ENCODE peak calls at places on chromosome 22, in seven cellular contexts. W is body of pancreas, K is ovary, F is tibial nerve, H is GM12878, B is transverse colon, I is A549. Z is an unnamed sample. For H3K4me1, the result is how much of the 10 kb centered on the place peaks cover.

GRCh38 chr22:39184586-39185577 is 32.4 kb upstream of the CBX7 start:
- DNase-seq in W (no peak), I (no peak), F (no peak), K (no peak), B (no peak), H (no peak), Z (no peak)

GRCh38 chr22:42343551-42344081 is 73.2 kb upstream of the TCF20 start:
- DNase-seq in I (no peak), K (peak), F (no peak), B (no peak), H (no peak), W (peak), Z (no peak)

GRCh38 chr22:23182289-23183106 is 2.2 kb downstream of the BCR start:
- DNase-seq in I (no peak), W (peak), K (no peak), H (peak), B (no peak), F (no peak), Z (no peak)

GRCh38 chr22:43404673-43405385 is 7.0 kb upstream of the MPPED1 start:
- DNase-seq in K (no peak), H (no peak), W (no peak), I (no peak), B (no peak), F (no peak), Z (no peak)

GRCh38 chr22:25876871-25877270 is 134.9 kb downstream of the MYO18B start:
- DNase-seq in W (no peak), B (no peak), I (no peak), F (no peak), H (no peak), K (no peak), Z (no peak)

GRCh38 chr22:31083377-31083768 is 2.3 kb downstream of the SMTN start:
- DNase-seq in W (peak), F (no peak), B (peak), K (peak), H (no peak), I (no peak), Z (no peak)

GRCh38 chr22:39088688-39089032 is 8.4 kb upstream of the APOBEC3H start:
- DNase-seq in W (no peak), I (no peak), K (no peak), F (no peak), H (no peak), B (no peak), Z (no peak)

GRCh38 chr22:32080904-32081303 is 37.8 kb downstream of the SLC5A1 start:
- DNase-seq in F (no peak), I (peak), B (peak), W (peak), K (no peak), H (peak), Z (no peak)

GRCh38 chr22:45867118-45867905 is 109.7 kb downstream of the WNT7B start:
- DNase-seq in F (no peak), B (no peak), H (no peak), I (no peak), K (no peak), W (peak), Z (no peak)

GRCh38 chr22:38862375-38863329 is 9.4 kb downstream of the CBX6 start:
- DNase-seq in F (no peak), K (peak), W (no peak), H (no peak), I (no peak), B (peak), Z (no peak)

GRCh38 chr22:32067613-32068012 is 24.6 kb downstream of the SLC5A1 start:
- DNase-seq in H (no peak), F (no peak), B (no peak), I (no peak), W (no peak), K (no peak), Z (no peak)

GRCh38 chr22:49650336-49651241 is 177.1 kb downstream of the BRD1 start:
- DNase-seq in F (no peak), W (no peak), B (no peak), I (no peak), K (no peak), H (no peak), Z (no peak)

GRCh38 chr22:44914026-44914721 is 95.6 kb downstream of the PHF21B start:
- DNase-seq in I (no peak), F (no peak), W (no peak), B (no peak), K (no peak), H (no peak), Z (peak)

DNA sequence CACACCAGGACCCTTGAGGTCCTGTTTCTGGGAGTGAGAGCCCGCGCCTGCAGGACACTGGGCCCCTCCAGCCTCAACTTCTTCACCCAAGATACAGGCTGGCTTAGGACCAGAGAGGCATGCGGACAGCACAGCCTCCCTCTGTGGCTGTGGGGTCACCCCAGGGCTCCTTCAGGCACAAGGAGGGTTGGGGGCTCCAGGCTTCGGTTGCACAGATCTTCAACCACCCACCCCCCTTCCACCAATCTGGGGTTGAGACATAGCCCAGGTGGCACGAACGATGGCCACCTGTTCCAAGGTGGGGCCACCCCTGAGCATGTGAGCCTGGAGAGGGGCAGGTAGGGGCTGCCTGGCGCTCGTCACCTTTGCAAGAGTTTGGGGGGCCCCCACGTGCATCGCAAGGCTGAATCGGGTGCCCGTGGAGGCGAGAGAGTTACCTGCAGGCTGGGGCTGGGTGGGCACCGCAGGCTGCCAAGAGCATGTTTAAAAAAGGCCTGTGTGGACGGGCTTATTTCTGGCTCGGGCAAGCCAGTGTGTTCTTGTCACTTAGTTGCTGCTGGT is 1.2 kb downstream of the ZDHHC8 start:
- DNase-seq in W (no peak), K (no peak), I (no peak), B (no peak), F (no peak), H (no peak), Z (no peak)
- H3K4me1 ChIP-seq in W (half or more), K (under half), I (under half), B (under half), F (under half), H (under half), Z (under half)

GRCh38 chr22:19336133-19337075 is 44.9 kb upstream of the CLTCL1 start:
- DNase-seq in K (no peak), F (no peak), W (no peak), H (no peak), B (peak), I (no peak), Z (no peak)
- H3K27ac ChIP-seq in K (no peak), F (no peak), W (no peak), H (no peak), B (peak), I (no peak), Z (no peak)

GRCh38 chr22:37521236-37521739 is 2.1 kb upstream of the CARD10 start:
- DNase-seq in H (no peak), W (no peak), F (no peak), I (no peak), B (peak), K (no peak), Z (no peak)

GRCh38 chr22:37518509-37519267 is 527 bp downstream of the CARD10 start:
- DNase-seq in B (no peak), K (no peak), I (no peak), F (no peak), H (no peak), W (peak), Z (no peak)

GRCh38 chr22:37520754-37521153 is 1.5 kb upstream of the CARD10 start:
- DNase-seq in W (no peak), K (no peak), H (no peak), I (no peak), B (no peak), F (no peak), Z (no peak)

GRCh38 chr22:37517826-37518450 is 1.3 kb downstream of the CARD10 start:
- DNase-seq in B (no peak), I (no peak), H (no peak), W (no peak), F (no peak), K (no peak), Z (no peak)

DNA sequence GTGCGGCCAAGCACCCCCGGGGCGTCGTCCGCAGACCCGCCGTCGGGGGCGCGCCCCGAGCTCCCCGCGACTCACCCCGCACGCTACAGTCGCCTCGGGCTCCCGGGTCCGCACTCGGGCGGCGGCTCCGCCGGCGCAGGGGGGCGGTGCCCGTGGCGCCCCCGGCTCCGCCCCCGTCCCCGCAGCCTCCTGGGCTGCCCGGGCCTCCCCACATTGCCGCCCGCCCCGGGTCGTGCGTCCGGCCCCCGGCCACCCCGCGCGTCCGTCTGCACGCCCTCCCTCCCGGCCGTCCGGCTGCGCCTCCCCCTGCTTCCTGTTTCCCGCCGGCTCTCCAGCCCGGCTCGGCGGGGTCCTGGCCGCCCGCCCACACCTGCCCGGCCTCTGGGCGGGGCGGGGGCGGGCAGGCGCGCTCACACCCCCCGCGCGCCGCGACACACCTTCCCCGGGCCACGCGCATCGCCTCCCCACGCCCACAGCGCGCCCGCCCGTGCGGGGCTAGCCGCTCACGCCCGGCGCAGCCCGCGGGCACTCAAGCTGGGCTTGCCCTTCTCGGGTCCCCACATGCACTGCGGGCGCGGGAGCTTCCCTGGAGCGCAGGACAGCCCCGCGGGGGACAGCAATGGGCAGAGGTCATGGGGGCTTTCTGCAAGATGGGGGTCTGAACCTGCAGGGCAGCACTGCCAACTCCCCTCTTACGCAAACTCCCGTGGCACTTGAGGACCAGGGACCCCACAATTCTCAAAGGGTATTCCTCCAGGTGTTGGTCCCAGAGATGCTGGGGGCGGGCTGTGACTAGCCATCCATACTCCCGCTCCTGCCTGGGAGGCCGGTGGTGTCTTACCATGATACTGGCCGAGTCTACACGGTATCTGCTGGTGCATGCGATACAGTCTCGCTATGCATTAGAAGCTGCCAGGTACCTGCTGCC is at the start of gene CARD10:
- DNase-seq in F (no peak), H (no peak), K (no peak), B (peak), I (peak), W (peak), Z (no peak)
- TF ChIP-seq POLR2A in F (no peak), H (no peak), K (no peak), B (no peak), I (no peak), W (no peak), Z (no peak)

GRCh38 chr22:24553597-24554315 is 1.2 kb downstream of the GUCD1 start:
- DNase-seq in B (peak), I (no peak), F (no peak), W (peak), H (no peak), K (peak), Z (no peak)
- H3K4me1 ChIP-seq in B (half or more), I (under half), F (under half), W (half or more), H (under half), K (under half), Z (under half)

GRCh38 chr22:40244586-40244985 is 66.9 kb downstream of the TNRC6B start:
- DNase-seq in H (no peak), B (no peak), F (no peak), I (no peak), W (no peak), K (no peak), Z (no peak)

GRCh38 chr22:40241200-40241763 is 63.6 kb downstream of the TNRC6B start:
- DNase-seq in H (no peak), I (no peak), W (no peak), F (no peak), B (no peak), K (no peak), Z (no peak)

GRCh38 chr22:40240160-40240559 is 62.4 kb downstream of the TNRC6B start:
- DNase-seq in H (no peak), B (no peak), W (no peak), K (no peak), I (no peak), F (no peak), Z (no peak)

GRCh38 chr22:40240671-40241070 is 62.9 kb downstream of the TNRC6B start:
- DNase-seq in F (no peak), H (no peak), I (no peak), B (no peak), K (no peak), W (no peak), Z (no peak)

DNA sequence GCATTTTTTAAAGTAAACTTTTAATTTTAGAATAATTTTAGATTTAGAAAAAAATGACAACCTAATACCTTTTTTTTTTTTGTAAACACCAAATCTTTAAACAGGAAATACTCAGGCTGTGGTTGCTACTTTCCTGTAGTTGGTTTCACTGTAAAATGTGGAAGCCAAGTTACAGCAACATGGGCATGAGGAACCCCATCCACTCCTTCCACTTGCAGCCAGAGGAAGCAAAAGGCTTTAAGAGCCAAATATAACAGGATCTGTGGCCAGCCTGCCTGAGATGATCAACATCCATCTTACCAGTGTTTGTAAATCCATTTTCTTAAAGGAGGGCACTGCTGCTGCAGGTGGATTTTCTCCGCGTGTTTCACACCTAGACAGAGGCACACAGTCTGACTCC is 66.2 kb downstream of the TNRC6B start:
- DNase-seq in F (no peak), W (no peak), K (no peak), I (no peak), H (no peak), B (no peak), Z (no peak)
- H3K27ac ChIP-seq in F (no peak), W (no peak), K (no peak), I (no peak), H (no peak), B (no peak), Z (no peak)

GRCh38 chr22:37319469-37319868 is 37.2 kb downstream of the CYTH4 start:
- DNase-seq in F (no peak), B (no peak), I (no peak), K (no peak), H (no peak), W (no peak), Z (no peak)

GRCh38 chr22:37318255-37319109 is 36.2 kb downstream of the CYTH4 start:
- DNase-seq in F (no peak), W (no peak), H (no peak), I (no peak), B (no peak), K (no peak), Z (no peak)

GRCh38 chr22:37316405-37316804 is 34.1 kb downstream of the CYTH4 start:
- DNase-seq in K (no peak), H (no peak), F (no peak), I (no peak), W (no peak), B (no peak), Z (no peak)

GRCh38 chr22:37316875-37317371 is 34.6 kb downstream of the CYTH4 start:
- DNase-seq in B (peak), I (peak), F (peak), K (peak), W (peak), H (no peak), Z (peak)

GRCh38 chr22:37317698-37318210 is 35.4 kb downstream of the CYTH4 start:
- DNase-seq in H (no peak), I (no peak), B (no peak), K (no peak), W (no peak), F (no peak), Z (no peak)
- TF ChIP-seq POLR2A in H (no peak), I (no peak), B (no peak), K (no peak), W (no peak), F (no peak), Z (no peak)

DNA sequence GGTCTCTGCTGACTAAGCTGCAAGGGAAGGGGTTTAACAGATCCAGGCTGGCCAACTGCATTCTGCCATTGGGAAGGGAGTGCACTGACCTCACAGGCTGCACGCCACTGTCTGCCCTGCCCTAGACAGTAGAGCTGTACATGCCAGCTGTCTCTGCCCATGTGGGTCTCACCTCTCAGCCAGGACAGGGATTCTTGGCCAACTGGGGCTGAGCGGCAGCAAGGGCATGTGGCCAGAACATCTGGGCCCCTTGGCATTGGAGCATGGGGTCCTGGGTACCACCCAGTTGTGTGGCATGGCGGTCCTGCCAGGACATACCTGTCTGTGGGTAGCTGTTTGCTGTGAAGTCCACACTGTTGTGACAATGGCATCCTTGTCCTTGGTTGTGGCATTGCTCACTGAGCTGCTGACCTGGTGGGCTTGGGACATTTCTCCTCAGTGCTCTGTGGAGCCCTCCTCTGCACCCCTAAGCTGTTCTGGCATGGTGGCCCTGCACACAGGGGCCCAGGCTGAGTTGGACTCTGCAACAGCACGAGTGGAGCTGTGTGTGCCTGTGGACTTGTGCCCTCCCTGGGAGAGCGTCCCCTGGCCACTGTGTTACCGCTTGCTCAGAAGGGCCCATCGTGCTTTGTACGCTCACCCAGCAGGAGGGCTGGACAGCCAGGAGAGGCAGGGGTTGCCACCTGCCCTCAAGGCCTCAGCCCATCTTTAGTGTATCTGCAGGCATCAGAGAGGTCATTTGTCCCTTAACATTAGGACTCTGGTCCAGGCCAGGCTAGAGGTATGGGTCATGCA is 46.7 kb downstream of the MED15 start:
- DNase-seq in K (no peak), B (no peak), H (no peak), I (no peak), F (no peak), W (no peak), Z (no peak)
- H3K4me1 ChIP-seq in K (half or more), B (under half), H (under half), I (under half), F (half or more), W (under half), Z (under half)